ENCODE peak calls at places on chromosomes 6 and 20, in four cellular contexts. S is GM23338; I is neural crest cell; P is activated T-helper 2 cell treated with anti-CD3 and anti-CD28 coated beads, Interferon-gamma antibody, Interleukin-2, Interleukin-4, amounts not matched to agents 10 μg/mL and 5 μg/mL and 100 μg/mL, durations not matched to agents 14 hours and 24 hours and 36 hours. D is an unnamed sample.

GRCh38 chr6:76124010-76124409 is 51.5 kb upstream of the IMPG1 start:
- DNase-seq in S (no peak), I (no peak), P (no peak), D (no peak)

GRCh38 chr6:134436281-134436815 is 118.4 kb upstream of the SGK1 start:
- DNase-seq in S (no peak), I (no peak), P (peak), D (peak)

GRCh38 chr20:46713957-46714834 is 4.7 kb downstream of the SLC2A10 start:
- DNase-seq in S (no peak), I (no peak), P (no peak), D (no peak)

GRCh38 chr6:17271628-17272027 is 9.5 kb upstream of the RBM24 start:
- DNase-seq in S (no peak), I (no peak), P (no peak), D (no peak)

GRCh38 chr20:53805895-53806384 is 212.3 kb upstream of the ZNF217 start:
- DNase-seq in S (no peak), I (no peak), P (no peak), D (peak)

GRCh38 chr20:21104466-21104761 is 1.7 kb downstream of the LINC00237 start:
- DNase-seq in S (peak), I (no peak), P (no peak), D (no peak)

GRCh38 chr6:168886306-168886854 is 367.3 kb downstream of the THBS2 start:
- DNase-seq in S (no peak), I (no peak), P (no peak), D (no peak)

GRCh38 chr6:116247285-116247684 is 6.6 kb downstream of the TSPYL4 start:
- DNase-seq in S (no peak), I (no peak), P (no peak), D (no peak)

GRCh38 chr6:87706187-87706966 is 4.3 kb upstream of the AKIRIN2 start:
- DNase-seq in S (no peak), I (no peak), P (no peak), D (peak)

GRCh38 chr6:30615958-30616810 is 859 bp downstream of the PPP1R10 start:
- DNase-seq in S (peak), I (peak), P (peak), D (no peak)

GRCh38 chr6:78864957-78865356 is 2.4 kb upstream of the IRAK1BP1 start:
- DNase-seq in S (no peak), I (no peak), P (no peak), D (no peak)

GRCh38 chr6:136012198-136012884 is 160.8 kb downstream of the PDE7B start:
- DNase-seq in S (no peak), I (no peak), P (no peak), D (peak)

GRCh38 chr6:109105681-109106080 is 10.4 kb downstream of the CEP57L1 start:
- DNase-seq in S (no peak), I (no peak), P (no peak), D (no peak)

GRCh38 chr20:62303327-62304226 is 780 bp downstream of the ADRM1 start:
- DNase-seq in S (no peak), I (peak), P (no peak), D (no peak)

GRCh38 chr6:16503919-16504554 is 257.2 kb downstream of the ATXN1 start:
- DNase-seq in S (no peak), I (no peak), P (no peak), D (no peak)

GRCh38 chr6:135995160-135995898 is 143.8 kb downstream of the PDE7B start:
- DNase-seq in S (no peak), I (no peak), P (no peak), D (peak)

GRCh38 chr6:42281570-42281969 is 63.9 kb upstream of the MRPS10 start:
- DNase-seq in S (no peak), I (no peak), P (no peak), D (no peak)

GRCh38 chr20:44730441-44730840 is 15.2 kb upstream of the KCNK15 start:
- DNase-seq in S (no peak), I (no peak), P (no peak), D (peak)

GRCh38 chr20:5548112-5548511 is 202.1 kb upstream of the SHLD1 start:
- DNase-seq in S (no peak), I (no peak), P (no peak), D (no peak)

D was measured in astrocyte.